ENCODE peak calls at places on chromosomes 12 and 14, in eight cellular contexts. U, O, J, P, L, N, Y and V are unnamed samples.

GRCh38 chr12:57569858-57570257 is 20.0 kb downstream of the KIF5A start:
- DNase-seq in U (no peak), O (no peak), J (no peak), P (no peak), L (no peak), N (no peak), Y (no peak), V (no peak)

GRCh38 chr14:67371247-67372148 is 11.4 kb downstream of the EIF2S1 start:
- DNase-seq in U (no peak), O (no peak), J (no peak), P (no peak), L (no peak), N (no peak), Y (no peak), V (no peak)

GRCh38 chr12:55972906-55973597 is 826 bp upstream of the RAB5B start:
- DNase-seq in U (no peak), O (no peak), J (no peak), P (no peak), L (no peak), N (no peak), Y (no peak), V (no peak)

GRCh38 chr12:1873531-1874149 is 44.8 kb downstream of the CACNA2D4 start:
- DNase-seq in U (no peak), O (no peak), J (no peak), P (peak), L (no peak), N (no peak), Y (no peak), V (no peak)

GRCh38 chr12:107884769-107885694 is 110.5 kb downstream of the ASCL4 start:
- DNase-seq in U (peak), O (peak), J (peak), P (peak), L (peak), N (no peak), Y (peak), V (peak)

GRCh38 chr14:32497233-32497632 is 168.1 kb downstream of the AKAP6 start:
- DNase-seq in U (no peak), O (no peak), J (no peak), P (no peak), L (no peak), N (no peak), Y (peak), V (no peak)

GRCh38 chr14:38105106-38105702 is 102.5 kb upstream of the SSTR1 start:
- DNase-seq in U (no peak), O (no peak), J (no peak), P (no peak), L (no peak), N (no peak), Y (no peak), V (no peak)

GRCh38 chr12:63982787-63983186 is 138.3 kb downstream of the SRGAP1 start:
- DNase-seq in U (no peak), O (peak), J (no peak), P (no peak), L (no peak), N (no peak), Y (peak), V (no peak)

GRCh38 chr12:143964-144649 is 69.8 kb downstream of the SLC6A12 start:
- DNase-seq in U (no peak), O (no peak), J (no peak), P (peak), L (peak), N (no peak), Y (no peak), V (no peak)

GRCh38 chr12:2998789-2999264 is 39.6 kb downstream of the TEAD4 start:
- DNase-seq in U (no peak), O (peak), J (peak), P (no peak), L (no peak), N (no peak), Y (peak), V (peak)